ENCODE peak calls at places on chromosomes 4 and X, in seven cellular contexts. B is astrocyte of the spinal cord, Y is spleen, K is cardiac fibroblast, N is fibroblast of lung, V is sigmoid colon, U is hepatocyte. M is an unnamed sample.

GRCh38 chrX:136646602-136647239 is 1.2 kb upstream of the CD40LG start:
- DNase-seq in B (no peak), Y (no peak), K (no peak), N (no peak), V (no peak), U (no peak), M (no peak)

GRCh38 chr4:151355155-151355554 is 29.8 kb upstream of the SH3D19 start:
- DNase-seq in B (no peak), Y (no peak), K (no peak), N (no peak), V (no peak), U (no peak), M (no peak)

GRCh38 chr4:23333556-23333945 is 556.3 kb downstream of the PPARGC1A start:
- DNase-seq in B (peak; percentile 90), Y (no peak), K (peak; percentile 38), N (peak; percentile 76), V (no peak), U (no peak), M (peak; percentile 69)

GRCh38 chr4:182756161-182756690 is 161.0 kb downstream of the DCTD start:
- DNase-seq in B (no peak), Y (no peak), K (no peak), N (no peak), V (no peak), U (no peak), M (no peak)

GRCh38 chrX:153327561-153327960 is 6.0 kb upstream of the PNMA6F start:
- DNase-seq in B (no peak), Y (no peak), K (no peak), N (no peak), V (no peak), U (no peak), M (no peak)

GRCh38 chrX:10048076-10048475 is 80.9 kb downstream of the CLDN34 start:
- DNase-seq in B (no peak), Y (no peak), K (peak; percentile 41), N (no peak), V (no peak), U (no peak), M (no peak)

GRCh38 chr4:31237242-31237641 is 517.1 kb downstream of the PCDH7 start:
- DNase-seq in B (peak; percentile 34), Y (no peak), K (no peak), N (peak; percentile 10), V (no peak), U (no peak), M (no peak)

GRCh38 chrX:54509401-54509800 is 13.4 kb upstream of the FGD1 start:
- DNase-seq in B (no peak), Y (no peak), K (no peak), N (no peak), V (no peak), U (peak; percentile 15), M (no peak)

GRCh38 chrX:102976290-102976689 is 39.2 kb downstream of the RAB40AL start:
- DNase-seq in B (no peak), Y (no peak), K (peak; percentile 34), N (no peak), V (no peak), U (no peak), M (no peak)

GRCh38 chr4:110265001-110265400 is 66.6 kb upstream of the ELOVL6 start:
- DNase-seq in B (no peak), Y (no peak), K (no peak), N (no peak), V (no peak), U (no peak), M (no peak)

GRCh38 chr4:19823781-19824180 is 427.9 kb upstream of the SLIT2 start:
- DNase-seq in B (no peak), Y (no peak), K (no peak), N (no peak), V (no peak), U (no peak), M (no peak)

GRCh38 chr4:55512922-55513571 is 33.7 kb downstream of the CLOCK start:
- DNase-seq in B (no peak), Y (no peak), K (peak; percentile 11), N (peak; percentile 31), V (no peak), U (no peak), M (no peak)

GRCh38 chrX:1518512-1518911 is 18.5 kb downstream of the P2RY8 start:
- DNase-seq in B (no peak), Y (no peak), K (no peak), N (no peak), V (no peak), U (no peak), M (no peak)

GRCh38 chr4:144611850-144612249 is 34.1 kb upstream of the HHIP start:
- DNase-seq in B (no peak), Y (no peak), K (peak; percentile 46), N (peak; percentile 23), V (no peak), U (peak; percentile 23), M (no peak)
- TF ChIP-seq CTCF in B (peak; percentile 53), Y (no peak), K (peak; percentile 61), N (peak; percentile 40), V (no peak), U (peak; percentile 31), M (peak; percentile 76)

GRCh38 chrX:77679145-77679544 is 106.9 kb downstream of the ATRX start:
- DNase-seq in B (no peak), Y (no peak), K (no peak), N (no peak), V (no peak), U (no peak), M (no peak)

GRCh38 chrX:77675986-77676385 is 110.0 kb downstream of the ATRX start:
- DNase-seq in B (no peak), Y (no peak), K (no peak), N (no peak), V (no peak), U (no peak), M (no peak)
- H3K4me3 ChIP-seq in B (no peak overlapping the region), Y (no peak overlapping the region), K (no peak overlapping the region), N (no peak overlapping the region), V (no peak overlapping the region), U (no peak overlapping the region), M (no peak overlapping the region)

DNA sequence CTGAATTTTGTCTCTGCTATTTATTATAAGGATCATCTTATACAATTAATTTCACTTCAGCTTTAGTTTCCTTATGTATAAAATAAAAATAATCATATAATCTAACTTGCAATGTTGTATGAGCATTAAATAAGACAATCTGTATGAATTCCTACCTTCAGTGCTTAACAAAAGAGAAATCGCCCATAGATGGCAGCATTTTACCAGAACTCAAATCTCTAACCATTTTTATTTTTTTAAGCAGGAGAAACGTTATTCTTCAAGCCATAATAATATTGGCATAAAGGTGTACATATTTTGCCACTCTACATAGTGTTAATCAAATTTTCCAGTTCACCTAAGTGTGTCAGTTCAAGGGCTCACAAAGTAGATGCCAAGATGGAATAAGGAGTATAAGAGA is 78.8 kb downstream of the TMEM47 start:
- DNase-seq in B (peak; percentile 55), Y (no peak), K (peak; percentile 69), N (peak; percentile 68), V (no peak), U (peak; percentile 64), M (no peak)
- TF ChIP-seq CTCF in B (peak; percentile 23), Y (no peak), K (peak; percentile 27), N (no peak), V (no peak), U (peak; percentile 76), M (peak; percentile 43)

GRCh38 chr4:81164126-81164525 is 50.9 kb downstream of the PRKG2 start:
- DNase-seq in B (no peak), Y (no peak), K (no peak), N (no peak), V (no peak), U (peak; percentile 39), M (no peak)

GRCh38 chr4:81164623-81165416 is 50.2 kb downstream of the PRKG2 start:
- DNase-seq in B (peak; percentile 44), Y (no peak), K (peak; percentile 81), N (peak; percentile 39), V (no peak), U (peak; percentile 42), M (peak; percentile 69)

GRCh38 chr4:81165853-81166430 is 49.1 kb downstream of the PRKG2 start:
- DNase-seq in B (no peak), Y (no peak), K (peak; percentile 46), N (peak; percentile 22), V (no peak), U (no peak), M (no peak)

GRCh38 chr4:81162752-81163458 is 52.1 kb downstream of the PRKG2 start:
- DNase-seq in B (no peak), Y (no peak), K (no peak), N (no peak), V (no peak), U (no peak), M (no peak)

DNA sequence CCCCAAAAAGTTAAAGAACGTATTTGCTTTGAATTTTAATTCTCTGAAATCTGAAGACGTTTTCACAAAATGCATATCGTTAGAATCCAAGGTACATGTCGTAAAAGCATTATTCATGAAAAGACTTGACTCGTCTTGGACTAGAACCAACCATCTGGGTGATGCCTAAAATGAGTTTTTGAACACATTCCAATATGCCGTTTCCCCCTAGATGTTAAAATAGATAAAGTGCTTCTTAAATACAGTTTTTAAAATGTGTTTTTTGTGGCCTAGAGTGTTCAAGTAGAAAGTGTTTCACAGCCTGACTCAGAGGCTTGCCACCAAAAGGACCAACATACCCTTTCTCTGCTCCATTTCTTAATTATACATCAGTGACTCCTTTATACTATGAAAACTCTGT is 48.6 kb downstream of the PRKG2 start:
- DNase-seq in B (peak; percentile 39), Y (no peak), K (peak; percentile 34), N (peak; percentile 36), V (no peak), U (no peak), M (no peak)
- H3K4me3 ChIP-seq in B (no peak overlapping the region), Y (no peak overlapping the region), K (no peak overlapping the region), N (no peak overlapping the region), V (no peak overlapping the region), U (no peak overlapping the region), M (no peak overlapping the region)

DNA sequence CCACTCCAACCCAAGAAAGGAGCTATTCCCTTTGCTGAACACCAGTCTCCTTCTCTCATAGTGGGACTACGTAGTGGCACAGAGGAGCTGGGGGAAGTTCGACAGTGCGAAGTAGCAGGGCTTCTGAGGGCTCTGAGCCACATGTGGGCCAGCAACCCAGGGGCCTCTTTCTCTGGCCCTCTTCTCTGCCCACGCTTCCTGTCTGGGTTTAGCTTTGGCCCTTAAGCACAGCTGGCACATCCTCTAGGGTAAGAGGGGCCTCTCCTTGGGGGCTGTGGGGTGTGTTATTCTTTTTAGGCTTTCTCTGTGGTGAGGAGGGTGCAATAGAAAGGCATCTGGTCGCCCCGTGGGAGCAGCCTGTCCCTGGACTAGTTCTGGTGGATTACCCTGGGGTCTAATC is 151.7 kb upstream of the RPS6KA3 start:
- DNase-seq in B (no peak), Y (no peak), K (no peak), N (no peak), V (no peak), U (no peak), M (no peak)
- TF ChIP-seq CTCF in B (no peak), Y (no peak), K (no peak), N (no peak), V (no peak), U (no peak), M (no peak)

GRCh38 chrX:68832101-68832416 is 3.2 kb downstream of the EFNB1 start:
- DNase-seq in B (peak; percentile 78), Y (no peak), K (peak; percentile 80), N (peak; percentile 75), V (peak; percentile 82), U (peak; percentile 67), M (no peak)
- H3K4me3 ChIP-seq in B (peak overlapping the region; percentile 64), Y (peak overlapping the region; percentile 56), K (peak overlapping the region; percentile 94), N (peak overlapping the region; percentile 73), V (peak overlapping the region; percentile 77), U (peak overlapping the region; percentile 75), M (peak overlapping the region; percentile 73)